ENCODE peak calls at places on chromosomes 1 and 21, in six cellular contexts. D is CD4-positive, alpha-beta T cell; X is GM12865; N is thyroid gland; L is mesothelial cell of epicardium; G is heart left ventricle. J is an unnamed sample.

GRCh38 chr21:45983981-45984551 is 2.5 kb downstream of the COL6A1 start:
- DNase-seq in D (no peak), X (no peak), N (no peak), L (no peak), G (peak), J (peak)

GRCh38 chr1:78375996-78376395 is 114.8 kb upstream of the PTGFR start:
- DNase-seq in D (no peak), X (peak), N (no peak), L (no peak), G (no peak), J (no peak)

GRCh38 chr1:19315378-19316206 is 3.5 kb downstream of the SLC66A1 start:
- DNase-seq in D (no peak), X (peak), N (no peak), L (no peak), G (no peak), J (no peak)

GRCh38 chr1:218760601-218761570 is 412.8 kb upstream of the LYPLAL1 start:
- DNase-seq in D (no peak), X (no peak), N (no peak), L (no peak), G (no peak), J (no peak)

GRCh38 chr1:97562096-97562495 is 358.7 kb downstream of the DPYD start:
- DNase-seq in D (no peak), X (no peak), N (no peak), L (no peak), G (no peak), J (no peak)

GRCh38 chr1:197339092-197339836 is 71.2 kb downstream of the CRB1 start:
- DNase-seq in D (no peak), X (no peak), N (no peak), L (no peak), G (no peak), J (no peak)

GRCh38 chr1:236039736-236040670 is 24.9 kb downstream of the NID1 start:
- DNase-seq in D (no peak), X (no peak), N (peak), L (no peak), G (peak), J (no peak)

GRCh38 chr1:109112056-109112651 is 1.8 kb upstream of the ELAPOR1 start:
- DNase-seq in D (no peak), X (peak), N (no peak), L (no peak), G (no peak), J (no peak)

GRCh38 chr1:36457691-36458090 is 6.5 kb downstream of the MRPS15 start:
- DNase-seq in D (no peak), X (no peak), N (no peak), L (no peak), G (no peak), J (no peak)

GRCh38 chr1:234558186-234558836 is 51.7 kb downstream of the IRF2BP2 start:
- DNase-seq in D (no peak), X (no peak), N (no peak), L (no peak), G (no peak), J (no peak)

GRCh38 chr21:42454221-42454570 is 41.8 kb downstream of the RSPH1 start:
- DNase-seq in D (no peak), X (no peak), N (no peak), L (no peak), G (no peak), J (no peak)

GRCh38 chr21:42451941-42452340 is 44.1 kb downstream of the RSPH1 start:
- DNase-seq in D (no peak), X (no peak), N (no peak), L (no peak), G (no peak), J (no peak)

GRCh38 chr21:42454791-42455190 is 41.2 kb downstream of the RSPH1 start:
- DNase-seq in D (no peak), X (no peak), N (no peak), L (no peak), G (no peak), J (no peak)

GRCh38 chr21:42452401-42453018 is 43.5 kb downstream of the RSPH1 start:
- DNase-seq in D (no peak), X (no peak), N (no peak), L (no peak), G (no peak), J (no peak)

GRCh38 chr21:42453301-42454220 is 42.5 kb downstream of the RSPH1 start:
- DNase-seq in D (no peak), X (no peak), N (peak), L (no peak), G (no peak), J (peak)
- TF ChIP-seq CTCF in D (no peak), X (no peak), N (no peak), L (no peak), G (no peak), J (no peak)

GRCh38 chr1:180781718-180782117 is 131.0 kb upstream of the KIAA1614 start:
- DNase-seq in D (no peak), X (no peak), N (no peak), L (no peak), G (no peak), J (no peak)

GRCh38 chr1:180777072-180777689 is 135.5 kb upstream of the KIAA1614 start:
- DNase-seq in D (no peak), X (no peak), N (no peak), L (no peak), G (no peak), J (no peak)

GRCh38 chr1:180775801-180776200 is 136.9 kb upstream of the KIAA1614 start:
- DNase-seq in D (no peak), X (no peak), N (no peak), L (no peak), G (no peak), J (no peak)

GRCh38 chr1:180779584-180779983 is 133.1 kb upstream of the KIAA1614 start:
- DNase-seq in D (no peak), X (no peak), N (no peak), L (no peak), G (no peak), J (no peak)

DNA sequence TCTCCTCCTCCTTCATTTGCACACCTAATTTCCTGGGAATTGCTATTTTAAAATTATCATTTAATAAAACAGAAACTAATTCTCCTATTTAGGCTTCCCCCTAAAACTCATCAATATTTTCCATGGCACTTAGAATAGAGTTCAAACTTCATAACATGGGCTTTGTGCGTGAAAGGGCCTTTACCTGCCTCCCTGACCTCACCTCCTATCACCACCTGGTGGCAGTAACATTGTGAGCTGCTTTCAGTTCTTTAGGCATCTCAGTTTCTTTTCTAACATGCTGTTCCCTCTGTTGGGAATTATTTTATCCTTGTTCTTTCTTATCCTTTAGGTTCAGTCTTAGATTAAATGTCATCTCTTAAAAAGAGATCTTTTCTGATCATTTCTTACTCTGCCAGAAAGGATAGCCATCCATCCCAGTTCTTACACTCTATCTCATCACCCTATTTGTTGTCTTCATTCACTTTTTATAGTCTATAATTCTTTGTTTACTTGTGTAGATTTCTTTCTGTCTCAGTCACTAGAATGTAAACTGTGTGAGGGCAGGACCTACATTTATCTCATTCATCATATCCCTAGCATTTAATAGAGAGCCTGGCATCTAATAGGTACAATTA is 133.8 kb upstream of the KIAA1614 start:
- DNase-seq in D (no peak), X (peak), N (peak), L (no peak), G (no peak), J (no peak)
- TF ChIP-seq CTCF in D (peak), X (peak), N (peak), L (no peak), G (peak), J (peak)

GRCh38 chr1:22318279-22318983 is 133.2 kb upstream of the ZBTB40 start:
- DNase-seq in D (no peak), X (no peak), N (no peak), L (peak), G (no peak), J (peak)

GRCh38 chr1:22319608-22320007 is 132.0 kb upstream of the ZBTB40 start:
- DNase-seq in D (no peak), X (no peak), N (no peak), L (no peak), G (no peak), J (no peak)

GRCh38 chr1:22317920-22318243 is 133.8 kb upstream of the ZBTB40 start:
- DNase-seq in D (no peak), X (no peak), N (no peak), L (no peak), G (no peak), J (no peak)

GRCh38 chr1:22315315-22316078 is 136.2 kb upstream of the ZBTB40 start:
- DNase-seq in D (no peak), X (no peak), N (no peak), L (no peak), G (no peak), J (no peak)

DNA sequence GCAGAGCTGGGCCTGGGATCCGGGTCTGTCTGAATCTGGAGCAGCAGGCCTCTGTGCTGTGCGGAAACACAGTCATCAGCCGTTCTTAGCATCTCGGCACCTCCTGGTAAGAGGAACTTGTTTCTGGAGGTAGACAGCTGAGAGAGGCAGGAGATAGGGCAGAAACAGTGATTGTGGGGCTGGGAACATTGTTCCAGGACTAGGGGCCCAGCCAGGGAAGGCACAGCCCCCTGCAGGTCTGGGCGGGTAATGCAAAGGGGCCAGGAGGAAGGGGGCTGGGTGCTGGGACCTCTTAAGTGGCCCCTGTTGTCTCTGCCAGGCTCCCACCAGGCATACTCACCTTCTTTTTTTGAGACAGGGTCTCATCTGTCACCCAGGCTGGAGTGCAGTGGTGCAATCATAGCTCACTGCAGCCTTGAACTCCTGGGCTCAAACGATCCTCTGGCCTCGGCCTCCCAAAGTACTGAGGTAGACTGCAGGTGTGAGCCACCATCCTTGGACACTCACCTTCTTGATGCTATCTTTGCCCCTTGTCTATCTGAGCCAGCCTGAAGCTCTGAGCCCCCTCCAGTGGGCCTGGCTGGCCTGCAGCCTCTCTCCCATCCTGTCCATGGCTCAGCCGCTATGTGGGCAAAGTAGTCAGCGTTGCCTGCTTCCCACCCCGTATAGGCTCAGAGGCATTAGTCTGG is 134.3 kb upstream of the ZBTB40 start:
- DNase-seq in D (no peak), X (peak), N (no peak), L (no peak), G (no peak), J (peak)
- TF ChIP-seq CTCF in D (peak), X (peak), N (peak), L (peak), G (peak), J (peak)

GRCh38 chr1:239979469-239979868 is 112.2 kb upstream of the FMN2 start:
- DNase-seq in D (no peak), X (no peak), N (no peak), L (no peak), G (no peak), J (no peak)
- TF ChIP-seq CTCF in D (no peak), X (no peak), N (no peak), L (no peak), G (no peak), J (no peak)

GRCh38 chr1:91148641-91149069 is 126.8 kb upstream of the ZNF644 start:
- DNase-seq in D (no peak), X (no peak), N (peak), L (no peak), G (no peak), J (no peak)
- TF ChIP-seq CTCF in D (no peak), X (no peak), N (peak), L (no peak), G (no peak), J (no peak)

GRCh38 chr1:212458817-212459216 is 26.1 kb downstream of the NENF start:
- DNase-seq in D (no peak), X (no peak), N (no peak), L (no peak), G (no peak), J (no peak)

GRCh38 chr1:212455406-212456165 is 22.9 kb downstream of the NENF start:
- DNase-seq in D (peak), X (peak), N (peak), L (peak), G (peak), J (peak)

GRCh38 chr1:212454741-212455140 is 22.0 kb downstream of the NENF start:
- DNase-seq in D (no peak), X (no peak), N (no peak), L (no peak), G (no peak), J (no peak)

GRCh38 chr1:212457740-212458338 is 25.1 kb downstream of the NENF start:
- DNase-seq in D (peak), X (peak), N (peak), L (no peak), G (no peak), J (peak)

GRCh38 chr1:212456166-212456528 is 23.4 kb downstream of the NENF start:
- DNase-seq in D (no peak), X (no peak), N (no peak), L (no peak), G (peak), J (no peak)
- TF ChIP-seq CTCF in D (peak), X (no peak), N (no peak), L (peak), G (no peak), J (peak)

J was measured in nephron progenitor cell.